ENCODE peak calls at places on chromosome 20, in nine cellular contexts. X is nephron progenitor cell, D is neural progenitor cell, Q is cerebellum, M is EL, G is PC-3, A is colonic mucosa, N is AG08395, B is breast epithelium. R is an unnamed sample.

GRCh38 chr20:51335329-51335841 is 207.1 kb downstream of the NFATC2 start:
- DNase-seq in G (peak; percentile 98), M (peak; percentile 99), X (no peak), Q (no peak), D (no peak), A (no peak), N (peak; percentile 74), B (no peak), R (no peak)

GRCh38 chr20:22243063-22243462 is 341.3 kb downstream of the FOXA2 start:
- DNase-seq in M (no peak), B (no peak), G (no peak), X (no peak), Q (no peak), D (no peak), N (no peak), A (no peak), R (no peak)

GRCh38 chr20:51631011-51631950 is 88.8 kb upstream of the NFATC2 start:
- DNase-seq in G (peak; percentile 100), M (peak; percentile 97), X (no peak), D (no peak), B (peak; percentile 80), N (peak; percentile 97), A (peak; percentile 24), Q (no peak), R (no peak)

GRCh38 chr20:25220021-25220730 is 24.7 kb downstream of the ENTPD6 start:
- DNase-seq in A (no peak), G (no peak), N (no peak), X (no peak), Q (no peak), B (no peak), M (no peak), D (peak; percentile 41), R (no peak)

GRCh38 chr20:56893206-56893605 is 264.1 kb downstream of the TFAP2C start:
- DNase-seq in G (no peak), Q (no peak), X (no peak), B (no peak), N (no peak), A (no peak), M (no peak), D (peak; percentile 47), R (no peak)

GRCh38 chr20:9119776-9120175 is 50.9 kb downstream of the PLCB4 start:
- DNase-seq in B (peak; percentile 45), D (no peak), A (no peak), M (peak; percentile 65), X (no peak), N (peak; percentile 23), G (peak; percentile 17), Q (peak; percentile 82), R (peak; percentile 98)

GRCh38 chr20:63009044-63009961 is 2.5 kb upstream of the BHLHE23 start:
- DNase-seq in X (peak; percentile 91), G (peak; percentile 85), A (peak; percentile 79), D (peak; percentile 85), Q (peak; percentile 85), M (peak; percentile 63), B (peak; percentile 43), N (peak; percentile 92), R (peak; percentile 60)

GRCh38 chr20:49356676-49357075 is 78.8 kb upstream of the ZNFX1 start:
- DNase-seq in A (no peak), X (no peak), Q (no peak), B (no peak), M (no peak), D (no peak), N (no peak), G (peak; percentile 53), R (no peak)

R was measured in cerebellar cortex.